ENCODE peak calls at places on chromosomes 12 and 14, in five cellular contexts. P is AG09309, A is left ventricle myocardium inferior, C is psoas muscle, S is glutamatergic neuron. K is an unnamed sample.

GRCh38 chr12:76927170-76927784 is 48.5 kb upstream of the CSRP2 start:
- DNase-seq in P (no peak), A (peak; percentile 18), C (no peak), S (peak; percentile 84), K (peak; percentile 44)

GRCh38 chr12:110039085-110039807 is 9.1 kb downstream of the C12orf76 start:
- DNase-seq in P (peak; percentile 81), A (no peak), C (no peak), S (no peak), K (no peak)

GRCh38 chr14:24131549-24131966 is 1.1 kb downstream of the FITM1 start:
- DNase-seq in P (no peak), A (no peak), C (no peak), S (no peak), K (no peak)

GRCh38 chr12:2605301-2605700 is 189.5 kb upstream of the FKBP4 start:
- DNase-seq in P (no peak), A (no peak), C (no peak), S (no peak), K (no peak)

GRCh38 chr14:102445066-102445465 is 64.5 kb downstream of the ANKRD9 start:
- DNase-seq in P (no peak), A (no peak), C (no peak), S (no peak), K (no peak)

GRCh38 chr12:114976959-114977358 is 293.0 kb upstream of the TBX3 start:
- DNase-seq in P (no peak), A (no peak), C (no peak), S (no peak), K (no peak)

GRCh38 chr12:56082967-56083366 is 3.0 kb downstream of the ERBB3 start:
- DNase-seq in P (no peak), A (no peak), C (no peak), S (no peak), K (no peak)

GRCh38 chr12:112380663-112381420 is 1.4 kb downstream of the HECTD4 start:
- DNase-seq in P (no peak), A (no peak), C (no peak), S (peak; percentile 60), K (no peak)

GRCh38 chr12:3190101-3190500 is 112.9 kb downstream of the TSPAN9 start:
- DNase-seq in P (no peak), A (no peak), C (no peak), S (peak; percentile 46), K (no peak)

GRCh38 chr12:19576421-19576925 is 137.2 kb downstream of the AEBP2 start:
- DNase-seq in P (no peak), A (no peak), C (no peak), S (no peak), K (no peak)

GRCh38 chr14:29763342-29763858 is 164.2 kb downstream of the PRKD1 start:
- DNase-seq in P (no peak), A (no peak), C (no peak), S (no peak), K (no peak)
- TF ChIP-seq CTCF in P (no peak), A (no peak), C (no peak), S (no peak), K (no peak)

GRCh38 chr12:6666211-6666610 is 3.3 kb upstream of the ING4 start:
- DNase-seq in P (no peak), A (no peak), C (no peak), S (no peak), K (no peak)

GRCh38 chr12:6664902-6665301 is 2.0 kb upstream of the ING4 start:
- DNase-seq in P (no peak), A (no peak), C (no peak), S (no peak), K (no peak)

GRCh38 chr12:6662906-6663742 is at the start of gene ING4:
- DNase-seq in P (peak; percentile 98), A (peak; percentile 97), C (peak; percentile 97), S (peak; percentile 88), K (peak; percentile 97)

GRCh38 chr12:6672143-6672542 is 9.2 kb upstream of the ING4 start:
- DNase-seq in P (no peak), A (no peak), C (no peak), S (no peak), K (no peak)

DNA sequence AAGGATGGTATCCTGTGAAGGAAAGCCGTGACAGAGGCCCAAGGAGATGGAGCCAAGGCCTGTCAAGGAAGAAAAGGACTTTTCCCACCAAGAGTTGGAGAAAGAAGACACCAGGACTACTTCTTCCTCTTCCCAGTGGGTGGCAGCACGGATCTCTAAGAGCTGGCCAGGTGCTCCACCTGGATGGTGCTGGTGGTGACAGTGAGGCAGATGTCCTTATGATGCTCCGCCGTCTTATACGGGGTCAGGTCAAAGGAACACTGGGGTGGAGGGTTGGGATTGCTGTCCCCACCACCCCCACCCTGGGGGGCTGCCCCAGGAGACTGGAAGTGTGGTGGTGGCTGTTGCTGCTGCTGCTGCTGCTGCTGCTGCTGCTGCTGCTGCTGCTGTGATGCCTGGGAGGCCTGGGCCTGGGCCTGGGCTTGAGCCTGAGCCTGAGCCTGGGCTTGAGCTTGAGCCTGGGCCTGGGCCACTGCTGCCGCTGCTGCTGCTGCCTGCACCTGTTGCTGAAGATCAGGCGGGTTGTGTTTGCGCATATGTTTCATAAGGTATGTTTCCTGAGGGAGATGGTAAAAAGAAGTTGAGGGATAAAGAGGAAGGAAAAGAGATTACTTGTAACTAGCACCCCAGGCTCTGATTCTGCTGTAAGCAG is 4.8 kb upstream of the ING4 start:
- DNase-seq in P (no peak), A (no peak), C (no peak), S (no peak), K (no peak)
- TF ChIP-seq CTCF in P (peak; percentile 17), A (no peak), C (no peak), S (no peak), K (peak; percentile 39)

GRCh38 chr12:115980339-115980738 is 297.2 kb downstream of the MED13L start:
- DNase-seq in P (no peak), A (no peak), C (no peak), S (no peak), K (no peak)

GRCh38 chr12:115979351-115979750 is 298.1 kb downstream of the MED13L start:
- DNase-seq in P (peak; percentile 37), A (no peak), C (no peak), S (no peak), K (no peak)

GRCh38 chr12:115979851-115980250 is 297.6 kb downstream of the MED13L start:
- DNase-seq in P (no peak), A (no peak), C (no peak), S (no peak), K (no peak)

GRCh38 chr12:115984607-115985006 is 292.9 kb downstream of the MED13L start:
- DNase-seq in P (no peak), A (no peak), C (no peak), S (no peak), K (no peak)

GRCh38 chr12:115983226-115983798 is 294.2 kb downstream of the MED13L start:
- DNase-seq in P (no peak), A (no peak), C (no peak), S (peak; percentile 32), K (no peak)
- TF ChIP-seq CTCF in P (peak; percentile 28), A (peak; percentile 40), C (peak; percentile 31), S (peak; percentile 7), K (peak; percentile 21)

DNA sequence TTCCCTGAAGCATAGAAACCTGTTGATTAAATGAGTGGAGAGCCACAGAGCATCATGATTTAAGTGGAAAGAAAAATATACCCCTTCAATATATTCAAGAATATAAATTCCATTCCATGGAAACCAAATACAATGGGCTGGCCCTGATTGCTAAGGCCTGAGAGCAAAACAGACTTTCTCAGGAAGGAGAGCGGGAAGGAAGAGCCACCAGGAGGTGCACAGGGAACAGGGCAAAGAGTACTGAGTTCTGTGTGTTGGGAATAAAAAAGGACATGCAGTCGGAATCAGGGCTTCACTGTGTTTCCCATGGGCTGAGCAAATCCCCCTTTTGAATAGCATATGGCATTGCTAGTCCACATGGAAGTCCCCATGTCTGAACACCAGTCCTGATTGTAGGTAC is 69.7 kb upstream of the PLEKHG3 start:
- DNase-seq in P (no peak), A (no peak), C (no peak), S (no peak), K (no peak)
- TF ChIP-seq CTCF in P (no peak), A (no peak), C (no peak), S (no peak), K (no peak)

GRCh38 chr12:6465467-6466183 is 4.9 kb downstream of the VAMP1 start:
- DNase-seq in P (peak; percentile 42), A (no peak), C (no peak), S (no peak), K (no peak)
- TF ChIP-seq CTCF in P (peak; percentile 90), A (peak; percentile 84), C (peak; percentile 87), S (peak; percentile 81), K (peak; percentile 86)

GRCh38 chr14:94015223-94015622 is 10.9 kb upstream of the OTUB2 start:
- DNase-seq in P (no peak), A (no peak), C (no peak), S (no peak), K (no peak)
- TF ChIP-seq CTCF in P (no peak), A (no peak), C (no peak), S (no peak), K (no peak)

DNA sequence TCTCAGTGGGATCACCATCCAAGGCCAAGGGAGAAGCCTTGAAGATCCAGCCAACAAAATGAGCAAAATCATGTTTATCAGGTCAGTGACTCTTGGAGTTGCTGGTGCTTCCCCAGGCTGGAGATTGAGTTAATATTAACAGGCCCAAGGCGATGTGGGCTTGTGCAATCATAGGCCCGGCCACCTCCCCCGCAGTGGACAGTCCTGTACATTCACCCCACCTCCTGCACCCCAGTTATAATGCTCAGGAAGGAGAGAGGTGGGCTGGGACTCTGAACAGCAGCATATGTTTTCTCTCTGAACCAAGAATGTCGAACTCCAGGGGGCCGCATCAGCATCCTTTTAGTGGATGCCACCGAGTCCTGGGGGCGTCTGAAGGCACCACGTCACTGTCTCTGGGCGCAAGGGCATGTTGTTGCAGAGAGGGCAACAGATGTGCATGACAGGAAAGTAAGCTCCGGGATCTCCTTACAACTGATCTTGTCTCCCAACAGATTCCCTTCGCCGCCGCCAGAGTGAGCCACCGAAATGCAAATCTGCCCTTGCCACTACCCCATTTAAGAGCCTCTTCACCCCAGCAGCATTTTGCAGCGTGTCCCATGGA is 32.2 kb upstream of the SERPINA6 start:
- DNase-seq in P (no peak), A (peak; percentile 31), C (peak; percentile 35), S (peak; percentile 40), K (peak; percentile 13)
- TF ChIP-seq CTCF in P (peak; percentile 68), A (peak; percentile 40), C (no peak), S (peak; percentile 10), K (no peak)

DNA sequence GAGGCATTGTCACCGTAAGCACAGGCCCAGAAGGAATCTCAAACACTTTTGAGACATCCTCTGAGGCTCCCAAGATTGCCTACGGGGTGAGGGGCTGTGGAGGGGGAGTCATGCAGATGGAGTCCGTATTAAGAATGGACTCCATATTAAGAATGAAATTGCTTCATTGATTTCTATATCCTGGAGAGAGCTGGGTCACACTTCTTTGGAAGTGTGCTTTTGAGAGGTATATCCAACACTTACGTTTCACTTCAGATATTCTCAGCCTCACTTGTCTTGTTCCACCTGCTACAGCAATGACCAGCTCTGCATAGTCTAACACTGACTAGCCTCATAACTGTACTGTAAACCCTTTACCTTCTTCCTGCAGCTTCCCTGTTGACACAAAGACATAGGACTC is 62.6 kb upstream of the ARHGAP5 start:
- DNase-seq in P (no peak), A (no peak), C (no peak), S (no peak), K (no peak)
- TF ChIP-seq CTCF in P (no peak), A (no peak), C (no peak), S (no peak), K (no peak)

DNA sequence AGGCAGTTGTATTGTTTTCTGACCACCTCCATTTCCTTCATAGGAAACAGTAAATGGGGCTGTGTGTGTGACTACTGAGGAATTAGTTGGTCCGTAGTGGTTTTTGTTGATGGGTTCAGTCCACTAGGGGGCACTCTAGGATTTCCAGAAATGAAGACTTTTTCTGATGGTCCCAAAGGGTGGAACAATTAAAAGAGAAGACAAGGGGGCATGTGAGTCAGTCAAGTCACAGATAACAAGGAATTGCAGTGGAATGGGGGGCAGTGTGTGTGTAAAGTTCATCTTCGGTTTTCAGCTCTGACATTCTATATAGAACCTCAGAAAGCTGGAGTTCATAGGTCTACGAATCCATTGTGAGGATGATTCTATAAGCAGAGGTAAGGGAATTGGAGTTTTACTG is 186.6 kb upstream of the OR4E1 start:
- DNase-seq in P (no peak), A (no peak), C (no peak), S (no peak), K (peak; percentile 11)
- TF ChIP-seq CTCF in P (peak; percentile 9), A (no peak), C (no peak), S (peak; percentile 74), K (peak; percentile 31)

K was measured in GM10248.